ENCODE peak calls at places on chromosomes 11 and 22, in six cellular contexts. Q is fibroblast of pulmonary artery, J is uterus, R is ovary, N is mesendoderm, F is choroid plexus epithelial cell. O is an unnamed sample.

GRCh38 chr11:83612891-83613766 is 327.0 kb upstream of the CCDC90B start:
- DNase-seq in N (peak; percentile 73), Q (no peak), J (no peak), F (no peak), R (no peak), O (no peak)

GRCh38 chr11:34655335-34656008 is 34.6 kb downstream of the EHF start:
- DNase-seq in N (no peak), R (no peak), Q (peak; percentile 80), F (peak; percentile 70), J (no peak), O (no peak)

GRCh38 chr22:49334976-49335375 is 492.7 kb downstream of the BRD1 start:
- DNase-seq in F (no peak), N (no peak), Q (no peak), R (no peak), J (no peak), O (no peak)

GRCh38 chr22:17120281-17120680 is 879 bp downstream of the TMEM121B start:
- DNase-seq in R (peak; percentile 55), J (peak; percentile 33), N (peak; percentile 90), Q (peak; percentile 53), F (peak; percentile 50), O (no peak)

GRCh38 chr11:123543796-123544195 is 110.6 kb downstream of the SCN3B start:
- DNase-seq in N (no peak), R (no peak), F (peak; percentile 25), Q (peak; percentile 59), J (no peak), O (no peak)

GRCh38 chr11:43503417-43503816 is 144.7 kb downstream of the TTC17 start:
- DNase-seq in Q (peak; percentile 15), R (no peak), J (no peak), F (peak; percentile 48), N (no peak), O (no peak)

GRCh38 chr11:69144719-69145365 is 10.9 kb upstream of the SMIM38 start:
- DNase-seq in Q (no peak), R (no peak), F (no peak), N (no peak), J (no peak), O (no peak)

GRCh38 chr11:129408865-129409444 is 33.3 kb downstream of the BARX2 start:
- DNase-seq in F (no peak), Q (no peak), R (no peak), N (no peak), J (no peak), O (no peak)

GRCh38 chr11:71191201-71191600 is 61.2 kb downstream of the SHANK2 start:
- DNase-seq in F (no peak), N (no peak), R (no peak), Q (no peak), J (no peak), O (no peak)

GRCh38 chr11:71188886-71189767 is 63.2 kb downstream of the SHANK2 start:
- DNase-seq in J (no peak), F (no peak), N (no peak), R (no peak), Q (no peak), O (no peak)

GRCh38 chr11:71189768-71190315 is 62.5 kb downstream of the SHANK2 start:
- DNase-seq in J (no peak), R (no peak), N (no peak), F (no peak), Q (no peak), O (no peak)

GRCh38 chr11:71192629-71193028 is 59.7 kb downstream of the SHANK2 start:
- DNase-seq in F (no peak), J (no peak), R (no peak), Q (no peak), N (peak; percentile 59), O (no peak)

DNA sequence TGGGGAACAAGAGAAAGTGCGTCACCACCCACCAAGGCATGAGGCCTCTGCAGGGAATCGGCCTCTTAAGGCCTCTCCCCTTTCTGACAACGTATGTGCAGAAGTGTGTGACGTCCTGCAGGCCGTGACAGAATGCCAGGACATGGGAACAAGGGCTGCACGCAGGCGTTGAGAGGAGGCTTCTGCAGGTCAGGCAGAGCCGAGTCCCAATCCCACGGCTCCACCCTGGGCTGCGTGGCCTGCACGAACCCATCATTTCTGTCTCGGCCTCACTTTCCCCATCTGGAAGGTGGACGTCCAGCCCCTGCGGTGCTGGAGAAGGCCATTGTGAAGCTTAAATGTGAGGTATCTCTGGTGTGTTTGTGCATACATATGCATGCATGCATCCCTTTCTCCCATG is 61.8 kb downstream of the SHANK2 start:
- DNase-seq in F (no peak), N (no peak), Q (no peak), R (no peak), J (no peak), O (no peak)
- H3K4me3 ChIP-seq in F (no peak overlapping the region), N (no peak overlapping the region), Q (no peak overlapping the region), R (no peak overlapping the region), J (no peak overlapping the region), O (no peak overlapping the region)

GRCh38 chr11:11901917-11902316 is 60.1 kb downstream of the USP47 start:
- DNase-seq in Q (no peak), F (no peak), R (no peak), N (no peak), J (no peak), O (no peak)
- H3K4me3 ChIP-seq in Q (no peak overlapping the region), F (no peak overlapping the region), R (no peak overlapping the region), N (no peak overlapping the region), J (no peak overlapping the region), O (no peak overlapping the region)

DNA sequence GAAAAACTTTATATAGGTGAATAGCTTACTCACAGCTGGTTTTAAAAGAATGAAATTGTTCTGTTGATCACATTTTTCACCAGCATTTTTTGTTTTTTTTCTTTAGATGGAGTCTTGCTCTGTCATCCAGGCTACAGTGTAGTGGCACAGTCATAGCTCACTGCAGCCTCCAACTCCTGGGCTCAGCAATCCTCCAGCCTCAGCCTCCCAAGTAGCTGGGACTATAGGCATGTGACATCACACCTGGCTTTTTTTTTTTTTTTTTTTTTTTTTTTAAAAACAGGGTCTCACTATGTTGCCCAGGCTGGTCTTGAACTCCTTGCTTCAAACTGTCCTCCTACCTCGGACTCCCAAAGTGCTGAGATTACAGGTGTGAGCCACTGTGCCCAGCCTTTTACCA is 3.6 kb downstream of the PACS1 start:
- DNase-seq in J (no peak), F (no peak), N (no peak), Q (no peak), R (no peak), O (no peak)
- H3K4me3 ChIP-seq in J (no peak overlapping the region), F (no peak overlapping the region), N (no peak overlapping the region), Q (no peak overlapping the region), R (no peak overlapping the region), O (no peak overlapping the region)

GRCh38 chr22:38456272-38456837 is 1.4 kb upstream of the KCNJ4 start:
- DNase-seq in R (no peak), J (no peak), N (no peak), Q (no peak), F (no peak), O (no peak)
- H3K4me3 ChIP-seq in R (no peak overlapping the region), J (no peak overlapping the region), N (no peak overlapping the region), Q (no peak overlapping the region), F (no peak overlapping the region), O (no peak overlapping the region)

O was measured in lower leg skin.